ENCODE peak calls at places on chromosomes 6 and 20, in five cellular contexts. L is MM.1S, A is HCT116, W is A549, I is PC-3. V is an unnamed sample.

GRCh38 chr20:62651285-62652021 is 9.2 kb downstream of the SLCO4A1 start:
- DNase-seq in L (peak; percentile 96), A (no peak), W (no peak), I (no peak), V (peak; percentile 71)

GRCh38 chr6:64217721-64218603 is 582.4 kb downstream of the PHF3 start:
- DNase-seq in L (no peak), A (no peak), W (no peak), I (peak; percentile 36), V (no peak)

GRCh38 chr6:38350882-38351281 is 288.8 kb downstream of the BTBD9 start:
- DNase-seq in L (no peak), A (no peak), W (no peak), I (no peak), V (no peak)

GRCh38 chr6:225121-225721 is 67.1 kb upstream of the DUSP22 start:
- DNase-seq in L (no peak), A (no peak), W (no peak), I (peak; percentile 88), V (no peak)

GRCh38 chr6:111173341-111173740 is 86.0 kb downstream of the SLC16A10 start:
- DNase-seq in L (no peak), A (no peak), W (no peak), I (peak; percentile 7), V (no peak)

GRCh38 chr6:159252955-159253508 is 83.8 kb downstream of the FNDC1 start:
- DNase-seq in L (peak; percentile 22), A (peak; percentile 33), W (peak; percentile 32), I (peak; percentile 39), V (peak; percentile 68)

GRCh38 chr6:129920103-129920798 is 59.1 kb upstream of the TMEM244 start:
- DNase-seq in L (no peak), A (no peak), W (peak; percentile 83), I (peak; percentile 2), V (no peak)

GRCh38 chr20:34222208-34222607 is 19.0 kb upstream of the ASIP start:
- DNase-seq in L (no peak), A (no peak), W (no peak), I (peak; percentile 47), V (no peak)

GRCh38 chr20:5463007-5463686 is 146.4 kb upstream of the PROKR2 start:
- DNase-seq in L (no peak), A (no peak), W (no peak), I (no peak), V (no peak)

GRCh38 chr6:3120765-3121089 is 2.2 kb downstream of the BPHL start:
- DNase-seq in L (no peak), A (no peak), W (no peak), I (no peak), V (no peak)

GRCh38 chr6:11566609-11567008 is 29.1 kb downstream of the TMEM170B start:
- DNase-seq in L (no peak), A (no peak), W (no peak), I (no peak), V (no peak)

GRCh38 chr6:123997223-123997622 is 193.6 kb downstream of the NKAIN2 start:
- DNase-seq in L (no peak), A (no peak), W (no peak), I (no peak), V (peak; percentile 0)

GRCh38 chr6:76684881-76685280 is 612.4 kb upstream of the IMPG1 start:
- DNase-seq in L (no peak), A (no peak), W (peak; percentile 1), I (no peak), V (no peak)

GRCh38 chr20:31278178-31278577 is 20.7 kb downstream of the DEFB115 start:
- DNase-seq in L (no peak), A (no peak), W (no peak), I (no peak), V (no peak)

GRCh38 chr20:31274441-31274840 is 17.0 kb downstream of the DEFB115 start:
- DNase-seq in L (no peak), A (no peak), W (no peak), I (no peak), V (no peak)
- H3K4me2 ChIP-seq in L (no peak overlapping the region), A (no peak overlapping the region), W (no peak overlapping the region), I (no peak overlapping the region), V (no peak overlapping the region)

GRCh38 chr6:43842231-43842794 is 72.3 kb downstream of the VEGFA start:
- DNase-seq in L (no peak), A (no peak), W (no peak), I (peak; percentile 20), V (no peak)
- H3K4me2 ChIP-seq in L (no peak overlapping the region), A (no peak overlapping the region), W (no peak overlapping the region), I (no peak overlapping the region), V (no peak overlapping the region)

DNA sequence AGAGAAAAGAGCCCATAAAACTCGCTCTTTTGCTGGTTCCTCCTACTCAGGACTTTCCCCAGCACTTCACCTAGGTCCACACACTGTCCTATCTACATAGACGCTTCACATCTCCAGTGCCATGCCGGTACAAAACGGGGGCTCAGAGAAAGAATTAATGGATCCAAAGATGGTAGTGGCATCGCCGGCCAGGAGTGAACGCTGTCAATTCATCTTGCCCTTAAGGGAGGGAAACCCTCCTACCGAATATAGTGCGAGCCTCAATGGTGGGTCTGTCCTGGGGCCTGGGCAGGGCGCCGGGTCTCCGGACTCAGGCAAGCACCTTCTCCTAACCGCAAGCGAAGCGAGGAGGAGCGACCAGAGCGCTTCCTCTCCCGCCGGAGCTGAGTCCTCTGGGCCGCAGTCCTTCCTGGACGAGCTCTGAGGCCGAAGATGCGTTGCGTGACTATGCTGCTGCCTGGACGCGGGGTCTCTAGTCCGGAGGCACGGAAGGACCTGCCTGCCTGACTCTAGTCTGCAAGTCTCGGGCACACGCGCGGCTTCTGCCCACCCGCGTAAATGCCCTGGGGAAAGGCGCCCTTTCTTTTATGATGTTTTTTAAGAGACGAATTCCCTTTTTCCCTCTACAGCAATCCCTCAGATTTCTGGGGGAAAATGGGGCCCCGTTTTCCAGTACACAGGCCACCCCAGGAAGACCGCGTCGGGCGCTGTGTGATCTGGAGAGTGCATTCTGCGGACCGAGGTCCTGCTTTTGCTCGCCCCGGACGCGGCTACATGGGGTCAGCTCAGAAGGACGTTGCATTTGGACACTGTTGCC is 100.1 kb upstream of the PRDM1 start:
- DNase-seq in L (no peak), A (no peak), W (no peak), I (no peak), V (no peak)
- H3K4me2 ChIP-seq in L (no peak overlapping the region), A (no peak overlapping the region), W (no peak overlapping the region), I (no peak overlapping the region), V (no peak overlapping the region)

DNA sequence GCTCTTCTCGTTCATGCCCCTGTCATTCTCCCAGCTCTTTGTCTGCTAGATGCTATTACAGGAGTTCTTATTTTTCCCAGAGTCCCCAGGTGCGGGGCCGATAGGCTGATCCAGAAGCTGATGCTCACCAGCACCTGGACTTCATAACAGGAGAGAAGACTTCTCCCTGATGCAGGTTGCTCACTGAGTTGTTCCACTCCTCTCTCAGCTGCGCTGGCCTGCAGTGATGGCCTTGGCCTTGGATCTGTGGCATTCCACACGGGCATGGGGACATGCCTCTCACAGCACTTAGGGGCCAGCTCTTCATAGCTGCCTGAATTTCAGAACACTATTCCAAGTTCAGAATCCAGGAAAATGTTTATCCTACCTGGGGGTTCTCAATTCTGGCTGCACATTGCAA is 7.1 kb upstream of the TXNDC5 start:
- DNase-seq in L (no peak), A (no peak), W (no peak), I (no peak), V (peak; percentile 37)
- H3K4me2 ChIP-seq in L (peak overlapping the region; percentile 54), A (no peak overlapping the region), W (no peak overlapping the region), I (no peak overlapping the region), V (peak overlapping the region; percentile 76)

DNA sequence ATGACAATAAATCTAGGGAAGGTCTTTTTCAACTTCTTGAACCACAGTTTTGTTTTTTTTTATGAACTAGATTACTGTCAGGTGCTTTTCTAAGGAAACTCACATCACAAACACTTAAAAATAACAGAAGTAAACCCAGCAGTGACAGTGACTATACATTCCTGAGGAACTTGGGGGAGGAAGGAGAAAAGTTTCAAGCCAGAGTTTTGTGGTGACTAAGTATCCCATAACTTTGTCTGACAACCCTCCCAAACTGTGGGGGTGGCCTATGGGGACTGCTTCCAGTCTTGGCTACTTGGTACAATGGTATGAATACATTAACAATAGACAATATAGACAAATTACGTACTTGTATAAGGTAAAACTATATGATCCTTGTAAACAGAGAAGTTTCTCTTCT is 202.5 kb upstream of the MAN1A1 start:
- DNase-seq in L (no peak), A (no peak), W (no peak), I (no peak), V (no peak)
- H3K4me2 ChIP-seq in L (no peak overlapping the region), A (no peak overlapping the region), W (no peak overlapping the region), I (no peak overlapping the region), V (no peak overlapping the region)